ENCODE peak calls at places on chromosome 20, in seven cellular contexts. One of them, this sample, is unnamed.
A peak's percentile ranks its signal among the peaks of the same experiment; 100 is the strongest.

GRCh38 chr20:1694672-1695071 is 37.1 kb upstream of the SIRPG start:
- DNase-seq in WERI-Rb-1: no peak
- DNase-seq in A549: no peak
- DNase-seq in left ventricle myocardium inferior: no peak
- DNase-seq in CD8-positive, alpha-beta memory T cell: no peak
- DNase-seq in lower lobe of right lung: no peak
- DNase-seq in coronary artery: no peak
- DNase-seq in this sample: no peak

GRCh38 chr20:3798908-3799248 is 2.8 kb downstream of the CDC25B start:
- DNase-seq in WERI-Rb-1: no peak
- DNase-seq in A549: no peak
- DNase-seq in left ventricle myocardium inferior: no peak
- DNase-seq in CD8-positive, alpha-beta memory T cell: no peak
- DNase-seq in lower lobe of right lung: peak; percentile 19
- DNase-seq in coronary artery: no peak
- DNase-seq in this sample: no peak

GRCh38 chr20:6632187-6632586 is 135.3 kb upstream of the BMP2 start:
- DNase-seq in WERI-Rb-1: no peak
- DNase-seq in A549: no peak
- DNase-seq in left ventricle myocardium inferior: peak; percentile 27
- DNase-seq in CD8-positive, alpha-beta memory T cell: no peak
- DNase-seq in lower lobe of right lung: no peak
- DNase-seq in coronary artery: no peak
- DNase-seq in this sample: no peak

GRCh38 chr20:1890469-1891262 is 4.5 kb upstream of the SIRPA start:
- DNase-seq in WERI-Rb-1: no peak
- DNase-seq in A549: no peak
- DNase-seq in left ventricle myocardium inferior: no peak
- DNase-seq in CD8-positive, alpha-beta memory T cell: no peak
- DNase-seq in lower lobe of right lung: no peak
- DNase-seq in coronary artery: no peak
- DNase-seq in this sample: no peak

GRCh38 chr20:48776306-48776705 is 51.5 kb downstream of the PREX1 start:
- DNase-seq in WERI-Rb-1: no peak
- DNase-seq in A549: no peak
- DNase-seq in left ventricle myocardium inferior: no peak
- DNase-seq in CD8-positive, alpha-beta memory T cell: no peak
- DNase-seq in lower lobe of right lung: no peak
- DNase-seq in coronary artery: no peak
- DNase-seq in this sample: no peak

GRCh38 chr20:53386186-53386681 is 207.4 kb downstream of the ZNF217 start:
- DNase-seq in WERI-Rb-1: no peak
- DNase-seq in A549: no peak
- DNase-seq in left ventricle myocardium inferior: no peak
- DNase-seq in CD8-positive, alpha-beta memory T cell: no peak
- DNase-seq in lower lobe of right lung: no peak
- DNase-seq in coronary artery: no peak
- DNase-seq in this sample: no peak

GRCh38 chr20:10924628-10925266 is 250.9 kb upstream of the JAG1 start:
- DNase-seq in WERI-Rb-1: no peak
- DNase-seq in A549: peak; percentile 82
- DNase-seq in left ventricle myocardium inferior: no peak
- DNase-seq in CD8-positive, alpha-beta memory T cell: no peak
- DNase-seq in lower lobe of right lung: no peak
- DNase-seq in coronary artery: no peak
- DNase-seq in this sample: no peak

GRCh38 chr20:17545127-17545526 is 13.9 kb upstream of the BFSP1 start:
- DNase-seq in WERI-Rb-1: no peak
- DNase-seq in A549: no peak
- DNase-seq in left ventricle myocardium inferior: no peak
- DNase-seq in CD8-positive, alpha-beta memory T cell: no peak
- DNase-seq in lower lobe of right lung: no peak
- DNase-seq in coronary artery: no peak
- DNase-seq in this sample: no peak

GRCh38 chr20:5714261-5715041 is 35.8 kb upstream of the SHLD1 start:
- DNase-seq in WERI-Rb-1: no peak
- DNase-seq in A549: peak; percentile 79
- DNase-seq in left ventricle myocardium inferior: no peak
- DNase-seq in CD8-positive, alpha-beta memory T cell: peak; percentile 55
- DNase-seq in lower lobe of right lung: no peak
- DNase-seq in coronary artery: no peak
- DNase-seq in this sample: peak; percentile 68

GRCh38 chr20:62814709-62815065 is 2.2 kb upstream of the COL9A3 start:
- DNase-seq in WERI-Rb-1: no peak
- DNase-seq in A549: no peak
- DNase-seq in left ventricle myocardium inferior: no peak
- DNase-seq in CD8-positive, alpha-beta memory T cell: no peak
- DNase-seq in lower lobe of right lung: no peak
- DNase-seq in coronary artery: no peak
- DNase-seq in this sample: no peak

GRCh38 chr20:62814060-62814708 is 2.7 kb upstream of the COL9A3 start:
- DNase-seq in WERI-Rb-1: no peak
- DNase-seq in A549: no peak
- DNase-seq in left ventricle myocardium inferior: no peak
- DNase-seq in CD8-positive, alpha-beta memory T cell: no peak
- DNase-seq in lower lobe of right lung: no peak
- DNase-seq in coronary artery: no peak
- DNase-seq in this sample: no peak

GRCh38 chr20:62813588-62813987 is 3.3 kb upstream of the COL9A3 start:
- DNase-seq in WERI-Rb-1: no peak
- DNase-seq in A549: no peak
- DNase-seq in left ventricle myocardium inferior: no peak
- DNase-seq in CD8-positive, alpha-beta memory T cell: no peak
- DNase-seq in lower lobe of right lung: no peak
- DNase-seq in coronary artery: no peak
- DNase-seq in this sample: no peak

GRCh38 chr20:62816031-62816878 is 595 bp upstream of the COL9A3 start:
- DNase-seq in WERI-Rb-1: no peak
- DNase-seq in A549: no peak
- DNase-seq in left ventricle myocardium inferior: no peak
- DNase-seq in CD8-positive, alpha-beta memory T cell: no peak
- DNase-seq in lower lobe of right lung: no peak
- DNase-seq in coronary artery: no peak
- DNase-seq in this sample: no peak

GRCh38 chr20:62815066-62815991 is 1.5 kb upstream of the COL9A3 start:
- DNase-seq in WERI-Rb-1: no peak
- DNase-seq in A549: no peak
- DNase-seq in left ventricle myocardium inferior: no peak
- DNase-seq in CD8-positive, alpha-beta memory T cell: no peak
- DNase-seq in lower lobe of right lung: no peak
- DNase-seq in coronary artery: no peak
- DNase-seq in this sample: no peak
- H3K4me3 ChIP-seq in WERI-Rb-1: no peak overlapping the region
- H3K4me3 ChIP-seq in A549: no peak overlapping the region
- H3K4me3 ChIP-seq in left ventricle myocardium inferior: no peak overlapping the region
- H3K4me3 ChIP-seq in CD8-positive, alpha-beta memory T cell: no peak overlapping the region
- H3K4me3 ChIP-seq in lower lobe of right lung: no peak overlapping the region
- H3K4me3 ChIP-seq in coronary artery: peak overlapping the region; percentile 71
- H3K4me3 ChIP-seq in this sample: no peak overlapping the region

GRCh38 chr20:50692553-50692933 is 1.2 kb upstream of the RIPOR3 start:
- DNase-seq in WERI-Rb-1: no peak
- DNase-seq in A549: no peak
- DNase-seq in left ventricle myocardium inferior: no peak
- DNase-seq in CD8-positive, alpha-beta memory T cell: no peak
- DNase-seq in lower lobe of right lung: no peak
- DNase-seq in coronary artery: no peak
- DNase-seq in this sample: no peak

GRCh38 chr20:50689864-50690263 is 1.5 kb downstream of the RIPOR3 start:
- DNase-seq in WERI-Rb-1: no peak
- DNase-seq in A549: no peak
- DNase-seq in left ventricle myocardium inferior: peak; percentile 23
- DNase-seq in CD8-positive, alpha-beta memory T cell: no peak
- DNase-seq in lower lobe of right lung: no peak
- DNase-seq in coronary artery: no peak
- DNase-seq in this sample: no peak

GRCh38 chr20:50691585-50692552 is 527 bp upstream of the RIPOR3 start:
- DNase-seq in WERI-Rb-1: no peak
- DNase-seq in A549: no peak
- DNase-seq in left ventricle myocardium inferior: no peak
- DNase-seq in CD8-positive, alpha-beta memory T cell: no peak
- DNase-seq in lower lobe of right lung: no peak
- DNase-seq in coronary artery: no peak
- DNase-seq in this sample: no peak

GRCh38 chr20:50690562-50690978 is 772 bp downstream of the RIPOR3 start:
- DNase-seq in WERI-Rb-1: peak; percentile 74
- DNase-seq in A549: no peak
- DNase-seq in left ventricle myocardium inferior: no peak
- DNase-seq in CD8-positive, alpha-beta memory T cell: no peak
- DNase-seq in lower lobe of right lung: no peak
- DNase-seq in coronary artery: no peak
- DNase-seq in this sample: no peak

GRCh38 chr20:50690979-50691584 is at the start of gene RIPOR3:
- DNase-seq in WERI-Rb-1: peak; percentile 33
- DNase-seq in A549: no peak
- DNase-seq in left ventricle myocardium inferior: peak; percentile 45
- DNase-seq in CD8-positive, alpha-beta memory T cell: no peak
- DNase-seq in lower lobe of right lung: no peak
- DNase-seq in coronary artery: no peak
- DNase-seq in this sample: no peak
- H3K27ac ChIP-seq in WERI-Rb-1: no peak within 1 kb of the TSS
- H3K27ac ChIP-seq in A549: peak within 1 kb of the TSS; percentile 79
- H3K27ac ChIP-seq in left ventricle myocardium inferior: peak within 1 kb of the TSS; percentile 85
- H3K27ac ChIP-seq in CD8-positive, alpha-beta memory T cell: peak within 1 kb of the TSS; percentile 65
- H3K27ac ChIP-seq in lower lobe of right lung: peak within 1 kb of the TSS; percentile 24
- H3K27ac ChIP-seq in coronary artery: no peak within 1 kb of the TSS
- H3K27ac ChIP-seq in this sample: no peak within 1 kb of the TSS

GRCh38 chr20:34312024-34312460 is 8.9 kb upstream of the AHCY start:
- DNase-seq in WERI-Rb-1: no peak
- DNase-seq in A549: peak; percentile 21
- DNase-seq in left ventricle myocardium inferior: no peak
- DNase-seq in CD8-positive, alpha-beta memory T cell: no peak
- DNase-seq in lower lobe of right lung: no peak
- DNase-seq in coronary artery: no peak
- DNase-seq in this sample: no peak
- H3K4me3 ChIP-seq in WERI-Rb-1: peak overlapping the region; percentile 22
- H3K4me3 ChIP-seq in A549: peak overlapping the region; percentile 38
- H3K4me3 ChIP-seq in left ventricle myocardium inferior: peak overlapping the region; percentile 50
- H3K4me3 ChIP-seq in CD8-positive, alpha-beta memory T cell: no peak overlapping the region
- H3K4me3 ChIP-seq in lower lobe of right lung: peak overlapping the region; percentile 27
- H3K4me3 ChIP-seq in coronary artery: peak overlapping the region; percentile 53
- H3K4me3 ChIP-seq in this sample: no peak overlapping the region

GRCh38 chr20:37202267-37202943 is 23.1 kb upstream of the MROH8 start:
- DNase-seq in WERI-Rb-1: peak; percentile 24
- DNase-seq in A549: peak; percentile 72
- DNase-seq in left ventricle myocardium inferior: no peak
- DNase-seq in CD8-positive, alpha-beta memory T cell: no peak
- DNase-seq in lower lobe of right lung: no peak
- DNase-seq in coronary artery: no peak
- DNase-seq in this sample: no peak
- H3K27ac ChIP-seq in WERI-Rb-1: no peak overlapping the region
- H3K27ac ChIP-seq in A549: no peak overlapping the region
- H3K27ac ChIP-seq in left ventricle myocardium inferior: no peak overlapping the region
- H3K27ac ChIP-seq in CD8-positive, alpha-beta memory T cell: no peak overlapping the region
- H3K27ac ChIP-seq in lower lobe of right lung: peak overlapping the region; percentile 59
- H3K27ac ChIP-seq in coronary artery: peak overlapping the region; percentile 6
- H3K27ac ChIP-seq in this sample: no peak overlapping the region

GRCh38 chr20:12976720-12977633 is 31.8 kb upstream of the SPTLC3 start:
- DNase-seq in WERI-Rb-1: no peak
- DNase-seq in A549: no peak
- DNase-seq in left ventricle myocardium inferior: no peak
- DNase-seq in CD8-positive, alpha-beta memory T cell: no peak
- DNase-seq in lower lobe of right lung: no peak
- DNase-seq in coronary artery: no peak
- DNase-seq in this sample: no peak
- H3K4me3 ChIP-seq in WERI-Rb-1: no peak overlapping the region
- H3K4me3 ChIP-seq in A549: no peak overlapping the region
- H3K4me3 ChIP-seq in left ventricle myocardium inferior: no peak overlapping the region
- H3K4me3 ChIP-seq in CD8-positive, alpha-beta memory T cell: no peak overlapping the region
- H3K4me3 ChIP-seq in lower lobe of right lung: no peak overlapping the region
- H3K4me3 ChIP-seq in coronary artery: no peak overlapping the region
- H3K4me3 ChIP-seq in this sample: no peak overlapping the region

GRCh38 chr20:13878600-13878999 is 93.8 kb downstream of the NDUFAF5 start:
- DNase-seq in WERI-Rb-1: no peak
- DNase-seq in A549: no peak
- DNase-seq in left ventricle myocardium inferior: no peak
- DNase-seq in CD8-positive, alpha-beta memory T cell: no peak
- DNase-seq in lower lobe of right lung: no peak
- DNase-seq in coronary artery: no peak
- DNase-seq in this sample: no peak
- H3K27ac ChIP-seq in WERI-Rb-1: no peak overlapping the region
- H3K27ac ChIP-seq in A549: no peak overlapping the region
- H3K27ac ChIP-seq in left ventricle myocardium inferior: no peak overlapping the region
- H3K27ac ChIP-seq in CD8-positive, alpha-beta memory T cell: no peak overlapping the region
- H3K27ac ChIP-seq in lower lobe of right lung: no peak overlapping the region
- H3K27ac ChIP-seq in coronary artery: no peak overlapping the region
- H3K27ac ChIP-seq in this sample: no peak overlapping the region

DNA sequence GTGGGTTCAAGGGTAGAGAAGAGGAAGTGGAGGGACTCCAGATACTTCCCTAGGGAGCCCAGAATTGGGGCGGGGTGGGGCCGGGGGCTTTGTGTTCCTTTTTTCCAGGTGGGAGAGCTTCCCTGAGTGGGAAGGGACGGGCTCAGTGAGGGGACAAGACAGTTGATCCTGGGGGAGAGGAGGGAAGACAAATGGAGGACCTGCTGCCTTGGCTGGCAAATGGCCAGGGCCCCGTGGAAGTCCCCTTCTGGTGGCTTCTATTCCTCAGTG is 2.6 kb downstream of the CTSZ start:
- DNase-seq in WERI-Rb-1: no peak
- DNase-seq in A549: no peak
- DNase-seq in left ventricle myocardium inferior: peak; percentile 61
- DNase-seq in CD8-positive, alpha-beta memory T cell: peak; percentile 30
- DNase-seq in lower lobe of right lung: peak; percentile 84
- DNase-seq in coronary artery: no peak
- DNase-seq in this sample: peak; percentile 66
- H3K4me3 ChIP-seq in WERI-Rb-1: no peak overlapping the region
- H3K4me3 ChIP-seq in A549: no peak overlapping the region
- H3K4me3 ChIP-seq in left ventricle myocardium inferior: peak overlapping the region; percentile 96
- H3K4me3 ChIP-seq in CD8-positive, alpha-beta memory T cell: no peak overlapping the region
- H3K4me3 ChIP-seq in lower lobe of right lung: peak overlapping the region; percentile 91
- H3K4me3 ChIP-seq in coronary artery: peak overlapping the region; percentile 89
- H3K4me3 ChIP-seq in this sample: no peak overlapping the region

GRCh38 chr20:44886276-44886671 is 769 bp downstream of the YWHAB start:
- DNase-seq in WERI-Rb-1: no peak
- DNase-seq in A549: no peak
- DNase-seq in left ventricle myocardium inferior: no peak
- DNase-seq in CD8-positive, alpha-beta memory T cell: no peak
- DNase-seq in lower lobe of right lung: no peak
- DNase-seq in coronary artery: no peak
- DNase-seq in this sample: no peak
- H3K27ac ChIP-seq in WERI-Rb-1: peak overlapping the region; percentile 87
- H3K27ac ChIP-seq in A549: peak overlapping the region; percentile 99
- H3K27ac ChIP-seq in left ventricle myocardium inferior: peak overlapping the region; percentile 99
- H3K27ac ChIP-seq in CD8-positive, alpha-beta memory T cell: peak overlapping the region; percentile 86
- H3K27ac ChIP-seq in lower lobe of right lung: peak overlapping the region; percentile 99
- H3K27ac ChIP-seq in coronary artery: peak overlapping the region; percentile 98
- H3K27ac ChIP-seq in this sample: peak overlapping the region; percentile 88

This sample was measured in CD8-positive, alpha-beta T cell.